ENCODE peak calls at places on chromosomes 5 and 9, in four cellular contexts. One of them, this sample, is unnamed.

GRCh38 chr5:147849226-147849625 is 17.8 kb upstream of the SPINK1 start:
- DNase-seq in HepG2: no peak
- DNase-seq in A549: no peak
- DNase-seq in K562: no peak
- DNase-seq in this sample: no peak

GRCh38 chr5:181170996-181171395 is 23.6 kb downstream of the OR2V2 start:
- DNase-seq in K562: no peak
- DNase-seq in A549: no peak
- DNase-seq in HepG2: no peak
- DNase-seq in this sample: no peak

GRCh38 chr5:41392016-41392415 is 118.4 kb downstream of the PLCXD3 start:
- DNase-seq in K562: no peak
- DNase-seq in A549: no peak
- DNase-seq in HepG2: no peak
- DNase-seq in this sample: no peak

GRCh38 chr9:69809304-69809863 is 11.2 kb upstream of the CFAP95 start:
- DNase-seq in K562: no peak
- DNase-seq in A549: no peak
- DNase-seq in HepG2: no peak
- DNase-seq in this sample: no peak

GRCh38 chr9:83964973-83965349 is 15.1 kb downstream of the HNRNPK start:
- DNase-seq in HepG2: no peak
- DNase-seq in K562: no peak
- DNase-seq in A549: no peak
- DNase-seq in this sample: no peak

GRCh38 chr5:122907238-122907637 is 61.8 kb downstream of the SNX24 start:
- DNase-seq in HepG2: no peak
- DNase-seq in A549: peak; percentile 40
- DNase-seq in K562: no peak
- DNase-seq in this sample: no peak

GRCh38 chr5:37567566-37567965 is 188.4 kb downstream of the WDR70 start:
- DNase-seq in K562: no peak
- DNase-seq in HepG2: no peak
- DNase-seq in A549: no peak
- DNase-seq in this sample: no peak

GRCh38 chr9:131667576-131667975 is 72.3 kb downstream of the RAPGEF1 start:
- DNase-seq in K562: no peak
- DNase-seq in HepG2: no peak
- DNase-seq in A549: no peak
- DNase-seq in this sample: no peak

GRCh38 chr5:159444441-159445082 is 114.3 kb upstream of the IL12B start:
- DNase-seq in A549: peak; percentile 77
- DNase-seq in K562: peak; percentile 30
- DNase-seq in HepG2: peak; percentile 48
- DNase-seq in this sample: no peak

GRCh38 chr5:67173959-67174358 is 22.6 kb downstream of the CD180 start:
- DNase-seq in A549: no peak
- DNase-seq in K562: no peak
- DNase-seq in HepG2: no peak
- DNase-seq in this sample: no peak

GRCh38 chr9:107043886-107044285 is 180.9 kb downstream of the ZNF462 start:
- DNase-seq in HepG2: no peak
- DNase-seq in K562: no peak
- DNase-seq in A549: no peak
- DNase-seq in this sample: no peak

GRCh38 chr5:169161022-169161680 is 139.8 kb downstream of the SLIT3 start:
- DNase-seq in K562: no peak
- DNase-seq in HepG2: no peak
- DNase-seq in A549: peak; percentile 90
- DNase-seq in this sample: no peak

GRCh38 chr9:123536455-123536868 is 180.5 kb downstream of the CRB2 start:
- DNase-seq in K562: no peak
- DNase-seq in HepG2: no peak
- DNase-seq in A549: no peak
- DNase-seq in this sample: peak; percentile 43

GRCh38 chr5:151115272-151115905 is 34.6 kb upstream of the TNIP1 start:
- DNase-seq in K562: peak; percentile 76
- DNase-seq in A549: peak; percentile 65
- DNase-seq in HepG2: peak; percentile 32
- DNase-seq in this sample: no peak

GRCh38 chr9:120783611-120784047 is 9.6 kb downstream of the FBXW2 start:
- DNase-seq in K562: no peak
- DNase-seq in HepG2: peak; percentile 87
- DNase-seq in A549: peak; percentile 60
- DNase-seq in this sample: no peak

GRCh38 chr9:129278391-129279237 is 100.6 kb upstream of the IER5L start:
- DNase-seq in HepG2: no peak
- DNase-seq in K562: peak; percentile 34
- DNase-seq in A549: peak; percentile 36
- DNase-seq in this sample: no peak

GRCh38 chr9:32875242-32875641 is 91.9 kb downstream of the TMEM215 start:
- DNase-seq in A549: no peak
- DNase-seq in K562: no peak
- DNase-seq in HepG2: no peak
- DNase-seq in this sample: no peak

GRCh38 chr9:33211695-33212393 is 28.1 kb upstream of the SPINK4 start:
- DNase-seq in A549: peak; percentile 23
- DNase-seq in K562: no peak
- DNase-seq in HepG2: no peak
- DNase-seq in this sample: no peak

GRCh38 chr5:163565931-163566608 is 60.7 kb downstream of the MAT2B start:
- DNase-seq in A549: peak; percentile 6
- DNase-seq in K562: no peak
- DNase-seq in HepG2: peak; percentile 76
- DNase-seq in this sample: peak; percentile 11

GRCh38 chr9:124780060-124780756 is 3.3 kb downstream of the OLFML2A start:
- DNase-seq in HepG2: no peak
- DNase-seq in K562: no peak
- DNase-seq in A549: no peak
- DNase-seq in this sample: no peak

GRCh38 chr9:130301483-130302286 is 36.1 kb downstream of the HMCN2 start:
- DNase-seq in K562: no peak
- DNase-seq in A549: no peak
- DNase-seq in HepG2: no peak
- DNase-seq in this sample: no peak

GRCh38 chr9:21709464-21710058 is 92.9 kb upstream of the MTAP start:
- DNase-seq in A549: peak; percentile 74
- DNase-seq in K562: no peak
- DNase-seq in HepG2: peak; percentile 37
- DNase-seq in this sample: no peak

GRCh38 chr9:16964228-16964627 is 93.8 kb upstream of the BNC2 start:
- DNase-seq in HepG2: no peak
- DNase-seq in A549: no peak
- DNase-seq in K562: no peak
- DNase-seq in this sample: no peak

GRCh38 chr5:37494756-37495155 is 115.6 kb downstream of the WDR70 start:
- DNase-seq in A549: peak; percentile 17
- DNase-seq in K562: no peak
- DNase-seq in HepG2: no peak
- DNase-seq in this sample: no peak

GRCh38 chr5:178525906-178526732 is 64.1 kb downstream of the COL23A1 start:
- DNase-seq in A549: no peak
- DNase-seq in HepG2: no peak
- DNase-seq in K562: no peak
- DNase-seq in this sample: no peak

GRCh38 chr5:142685418-142686209 is at the start of gene FGF1:
- DNase-seq in A549: no peak
- DNase-seq in HepG2: no peak
- DNase-seq in K562: no peak
- DNase-seq in this sample: no peak

GRCh38 chr9:96061293-96061987 is 185.9 kb downstream of the ERCC6L2 start:
- DNase-seq in HepG2: peak; percentile 21
- DNase-seq in A549: peak; percentile 47
- DNase-seq in K562: peak; percentile 43
- DNase-seq in this sample: no peak

GRCh38 chr9:78713746-78714405 is 417.0 kb downstream of the PSAT1 start:
- DNase-seq in K562: no peak
- DNase-seq in HepG2: no peak
- DNase-seq in A549: no peak
- DNase-seq in this sample: no peak

GRCh38 chr5:74575741-74576538 is 64.6 kb downstream of the ENC1 start:
- DNase-seq in A549: no peak
- DNase-seq in K562: no peak
- DNase-seq in HepG2: no peak
- DNase-seq in this sample: no peak

GRCh38 chr5:170355601-170356098 is 33.5 kb downstream of the KCNMB1 start:
- DNase-seq in K562: no peak
- DNase-seq in HepG2: no peak
- DNase-seq in A549: no peak
- DNase-seq in this sample: no peak

GRCh38 chr5:68011801-68012200 is 203.8 kb upstream of the PIK3R1 start:
- DNase-seq in HepG2: no peak
- DNase-seq in K562: no peak
- DNase-seq in A549: no peak
- DNase-seq in this sample: no peak

GRCh38 chr9:112831281-112831851 is 59.3 kb downstream of the SLC46A2 start:
- DNase-seq in K562: no peak
- DNase-seq in A549: no peak
- DNase-seq in HepG2: no peak
- DNase-seq in this sample: no peak

GRCh38 chr5:135488727-135489465 is 36.7 kb upstream of the TIFAB start:
- DNase-seq in A549: peak; percentile 53
- DNase-seq in K562: peak; percentile 60
- DNase-seq in HepG2: peak; percentile 81
- DNase-seq in this sample: no peak
- TF ChIP-seq CHD4 in A549: no peak
- TF ChIP-seq CHD4 in K562: no peak
- TF ChIP-seq CHD4 in HepG2: no peak
- TF ChIP-seq CHD4 in this sample: no peak

GRCh38 chr5:127031147-127031862 is 947 bp upstream of the MARCHF3 start:
- DNase-seq in A549: peak; percentile 5
- DNase-seq in K562: no peak
- DNase-seq in HepG2: no peak
- DNase-seq in this sample: no peak
- TF ChIP-seq CHD4 in A549: no peak
- TF ChIP-seq CHD4 in K562: no peak
- TF ChIP-seq CHD4 in HepG2: no peak
- TF ChIP-seq CHD4 in this sample: no peak

DNA sequence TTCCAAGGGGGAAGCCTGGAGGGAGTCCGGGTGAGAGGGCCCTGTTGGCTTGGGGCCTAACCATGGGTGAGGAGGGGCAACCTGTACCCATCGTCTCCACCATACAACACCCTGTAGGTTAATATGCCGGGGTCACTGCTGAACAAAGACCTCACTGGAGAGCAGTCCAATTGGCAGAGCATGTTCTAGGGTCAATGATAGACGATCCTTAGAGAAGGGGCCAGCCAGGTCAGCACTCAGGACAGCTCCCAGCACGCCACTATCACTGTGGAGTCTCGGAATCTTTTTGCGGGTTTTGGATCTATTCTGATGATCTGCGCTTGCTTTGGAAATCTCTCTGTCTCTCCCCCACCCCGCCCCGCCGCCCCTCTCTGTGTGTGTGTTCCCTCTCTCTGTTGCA is 218.4 kb upstream of the MVB12B start:
- DNase-seq in K562: peak; percentile 5
- DNase-seq in A549: no peak
- DNase-seq in HepG2: no peak
- DNase-seq in this sample: no peak
- TF ChIP-seq CHD4 in K562: no peak
- TF ChIP-seq CHD4 in A549: no peak
- TF ChIP-seq CHD4 in HepG2: no peak
- TF ChIP-seq CHD4 in this sample: no peak

DNA sequence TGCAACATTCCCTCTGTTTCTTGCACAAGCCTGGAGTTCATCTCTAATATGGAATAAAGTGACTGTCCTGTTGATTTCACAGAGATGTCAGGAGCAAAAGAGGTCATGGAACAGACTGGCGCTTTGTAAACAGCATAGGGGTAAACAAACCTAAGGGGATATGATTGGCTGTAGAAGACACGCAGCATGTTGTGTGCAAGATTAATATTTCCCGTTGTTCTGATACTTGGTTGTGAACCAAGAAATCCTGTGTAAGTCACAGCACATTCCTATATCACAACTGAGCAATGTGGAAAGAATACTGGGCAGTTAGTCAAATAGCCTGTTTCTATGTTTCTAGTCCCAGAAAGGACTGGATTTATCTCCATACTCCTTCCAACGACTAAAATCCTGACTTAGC is 3.2 kb downstream of the ADAMTS12 start:
- DNase-seq in K562: no peak
- DNase-seq in A549: no peak
- DNase-seq in HepG2: no peak
- DNase-seq in this sample: no peak
- TF ChIP-seq CHD4 in K562: no peak
- TF ChIP-seq CHD4 in A549: no peak
- TF ChIP-seq CHD4 in HepG2: no peak
- TF ChIP-seq CHD4 in this sample: no peak

GRCh38 chr9:133763272-133764183 is 25.4 kb upstream of the SARDH start:
- DNase-seq in HepG2: no peak
- DNase-seq in K562: no peak
- DNase-seq in A549: no peak
- DNase-seq in this sample: no peak
- TF ChIP-seq CHD4 in HepG2: no peak
- TF ChIP-seq CHD4 in K562: no peak
- TF ChIP-seq CHD4 in A549: no peak
- TF ChIP-seq CHD4 in this sample: no peak

GRCh38 chr5:140569197-140569596 is 4.6 kb downstream of the SLC35A4 start:
- DNase-seq in K562: no peak
- DNase-seq in HepG2: no peak
- DNase-seq in A549: no peak
- DNase-seq in this sample: no peak
- TF ChIP-seq CHD4 in K562: no peak
- TF ChIP-seq CHD4 in HepG2: no peak
- TF ChIP-seq CHD4 in A549: no peak
- TF ChIP-seq CHD4 in this sample: no peak

GRCh38 chr9:85723220-85723619 is 18.5 kb downstream of the AGTPBP1 start:
- DNase-seq in A549: no peak
- DNase-seq in HepG2: peak; percentile 90
- DNase-seq in K562: no peak
- DNase-seq in this sample: no peak
- TF ChIP-seq CHD4 in A549: no peak
- TF ChIP-seq CHD4 in HepG2: no peak
- TF ChIP-seq CHD4 in K562: no peak
- TF ChIP-seq CHD4 in this sample: no peak

DNA sequence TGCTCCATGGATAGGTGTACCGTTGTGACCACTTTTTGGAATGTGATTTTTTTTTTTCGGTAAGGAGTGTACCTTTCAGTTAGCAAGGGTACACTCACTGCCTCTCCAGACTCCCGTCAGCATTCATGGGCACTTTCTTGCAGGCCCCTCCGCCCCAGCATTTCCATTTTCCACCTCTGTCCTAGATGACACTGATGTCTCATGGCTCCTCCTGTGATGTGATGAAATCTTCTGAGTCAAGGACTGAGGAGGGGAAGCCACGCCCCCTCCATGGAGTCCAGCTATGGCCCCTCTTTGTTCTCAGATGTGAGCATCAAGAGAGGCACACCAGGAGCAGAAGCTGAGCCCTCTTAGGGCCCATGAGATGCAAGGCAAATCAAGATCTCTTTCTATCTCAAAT is 61.8 kb downstream of the CTSL start:
- DNase-seq in A549: peak; percentile 25
- DNase-seq in HepG2: no peak
- DNase-seq in K562: peak; percentile 74
- DNase-seq in this sample: no peak
- TF ChIP-seq CHD4 in A549: no peak
- TF ChIP-seq CHD4 in HepG2: no peak
- TF ChIP-seq CHD4 in K562: no peak
- TF ChIP-seq CHD4 in this sample: no peak

GRCh38 chr9:34413229-34413852 is 36.6 kb upstream of the MYORG start:
- DNase-seq in HepG2: peak; percentile 31
- DNase-seq in K562: peak; percentile 69
- DNase-seq in A549: peak; percentile 27
- DNase-seq in this sample: no peak
- TF ChIP-seq CHD4 in HepG2: no peak
- TF ChIP-seq CHD4 in K562: no peak
- TF ChIP-seq CHD4 in A549: no peak
- TF ChIP-seq CHD4 in this sample: no peak

This sample was measured in GM12878.